ENCODE peak calls at places on chromosomes 16 and 17, in four cellular contexts. L is body of pancreas, H is prostate gland, T is A673. Q is an unnamed sample. For H3K27me3, the result is how much of the 10 kb centered on the place peaks cover.

GRCh38 chr16:66834746-66835145 is 4.0 kb upstream of the NAE1 start:
- DNase-seq in L (no peak), H (no peak), T (no peak), Q (no peak)

GRCh38 chr16:69150146-69150865 is 17.9 kb downstream of the UTP4 start:
- DNase-seq in L (peak), H (peak), T (peak), Q (peak)

GRCh38 chr17:20613905-20614304 is 34.4 kb downstream of the CDRT15L2 start:
- DNase-seq in L (no peak), H (no peak), T (no peak), Q (no peak)

GRCh38 chr16:77613115-77613514 is 109.2 kb upstream of the NUDT7 start:
- DNase-seq in L (no peak), H (no peak), T (no peak), Q (no peak)

GRCh38 chr17:76382803-76383644 is 1.4 kb upstream of the SPHK1 start:
- DNase-seq in L (peak), H (peak), T (peak), Q (peak)

GRCh38 chr17:48626470-48627241 is 498 bp upstream of the HOXB9 start:
- DNase-seq in L (no peak), H (no peak), T (peak), Q (no peak)

GRCh38 chr16:50539822-50540710 is 8.1 kb upstream of the NKD1 start:
- DNase-seq in L (no peak), H (no peak), T (no peak), Q (no peak)

GRCh38 chr16:3761375-3762079 is 44.2 kb upstream of the TRAP1 start:
- DNase-seq in L (no peak), H (no peak), T (no peak), Q (no peak)

GRCh38 chr16:9139965-9140364 is 48.5 kb downstream of the HAPSTR1 start:
- DNase-seq in L (no peak), H (no peak), T (peak), Q (no peak)

GRCh38 chr17:74635418-74635817 is 11.9 kb upstream of the CD300E start:
- DNase-seq in L (no peak), H (no peak), T (no peak), Q (no peak)

GRCh38 chr16:1989826-1990335 is at the start of gene SYNGR3:
- DNase-seq in L (no peak), H (no peak), T (no peak), Q (no peak)

GRCh38 chr17:1241904-1242303 is 28.3 kb upstream of the BHLHA9 start:
- DNase-seq in L (peak), H (peak), T (no peak), Q (no peak)

GRCh38 chr16:11630230-11631056 is 37.8 kb upstream of the SNN start:
- DNase-seq in L (no peak), H (no peak), T (no peak), Q (peak)

GRCh38 chr16:67150058-67150832 is 553 bp downstream of the B3GNT9 start:
- DNase-seq in L (no peak), H (no peak), T (peak), Q (no peak)

GRCh38 chr17:12402963-12403622 is 262.6 kb upstream of the MYOCD start:
- DNase-seq in L (no peak), H (no peak), T (no peak), Q (no peak)

GRCh38 chr16:474420-475122 is 49.1 kb downstream of the RAB11FIP3 start:
- DNase-seq in L (peak), H (no peak), T (no peak), Q (no peak)

GRCh38 chr16:25023541-25023940 is 8.4 kb upstream of the ARHGAP17 start:
- DNase-seq in L (no peak), H (no peak), T (no peak), Q (no peak)

GRCh38 chr17:41071606-41072375 is 6.1 kb upstream of the KRTAP2-4 start:
- DNase-seq in L (no peak), H (no peak), T (no peak), Q (no peak)

GRCh38 chr17:19262650-19263620 is 25.8 kb downstream of the EPN2 start:
- DNase-seq in L (no peak), H (no peak), T (peak), Q (no peak)

GRCh38 chr17:19264277-19264676 is 27.1 kb downstream of the EPN2 start:
- DNase-seq in L (no peak), H (no peak), T (no peak), Q (no peak)

GRCh38 chr17:19263621-19264010 is 26.4 kb downstream of the EPN2 start:
- DNase-seq in L (no peak), H (no peak), T (no peak), Q (no peak)

GRCh38 chr17:19265755-19266154 is 28.6 kb downstream of the EPN2 start:
- DNase-seq in L (no peak), H (no peak), T (no peak), Q (no peak)

GRCh38 chr17:19264681-19265080 is 27.5 kb downstream of the EPN2 start:
- DNase-seq in L (no peak), H (no peak), T (no peak), Q (no peak)
- H3K27me3 ChIP-seq in L (under half), H (under half), T (under half), Q (under half)

DNA sequence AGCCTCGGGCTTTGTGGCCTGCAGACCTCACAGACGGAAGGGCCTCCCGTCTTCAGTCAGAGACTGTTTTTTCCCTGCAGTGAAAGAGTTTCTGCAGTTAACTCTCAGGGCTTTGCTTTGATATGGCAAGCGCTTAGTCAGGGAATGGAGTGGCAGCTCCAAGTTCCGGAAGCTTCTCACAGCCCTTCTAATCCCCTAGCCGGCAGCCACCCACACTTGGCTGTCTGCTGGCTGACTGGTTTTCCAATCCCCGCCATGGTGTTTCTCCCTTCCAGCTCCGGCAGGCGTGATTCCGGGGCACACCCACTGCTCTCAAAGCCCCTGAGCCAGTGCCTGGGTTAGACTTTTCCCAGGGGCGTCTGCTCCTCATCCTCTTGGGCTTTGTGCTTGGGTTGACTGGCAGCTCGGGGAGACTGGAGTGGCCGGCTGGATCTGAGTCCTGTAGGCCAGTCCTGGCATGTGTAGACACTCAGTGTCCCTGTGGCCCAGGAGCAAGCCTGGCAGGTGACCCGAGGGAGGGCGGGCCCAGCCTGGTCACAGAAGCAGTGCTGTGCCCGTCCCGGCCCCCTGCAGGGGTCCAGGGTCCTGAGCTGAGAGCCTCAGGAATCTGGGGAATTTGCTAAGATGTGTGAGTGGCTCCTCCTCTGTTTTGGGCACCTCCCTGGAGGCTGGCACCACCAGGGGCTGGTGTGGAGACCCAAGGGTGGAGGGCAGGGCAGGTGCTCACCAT is 30.0 kb downstream of the BAIAP2 start:
- DNase-seq in L (no peak), H (no peak), T (peak), Q (no peak)
- H3K27ac ChIP-seq in L (no peak), H (peak), T (peak), Q (no peak)

DNA sequence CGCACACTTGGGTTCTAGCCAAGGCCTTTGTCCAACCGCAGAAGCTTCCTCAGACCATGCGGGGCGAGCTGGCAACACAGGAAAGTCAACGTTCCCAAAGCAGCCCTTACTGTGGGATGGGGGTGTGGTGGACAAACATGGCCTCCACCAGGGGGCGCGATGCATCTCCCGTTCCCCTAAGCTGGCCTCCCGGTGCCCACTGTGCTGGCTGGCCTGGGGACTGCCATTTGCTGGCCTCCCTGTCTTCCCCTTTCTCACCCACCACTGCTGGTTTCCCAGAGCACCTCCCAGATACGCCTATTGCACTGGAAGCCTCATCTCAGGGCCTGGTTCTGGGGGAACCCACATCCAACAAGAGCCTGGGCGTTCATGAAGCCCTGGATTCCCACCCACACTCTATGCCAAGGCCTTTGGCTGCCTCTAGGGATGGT is 145.3 kb downstream of the IRF8 start:
- DNase-seq in L (no peak), H (no peak), T (peak), Q (peak)
- H3K27me3 ChIP-seq in L (under half), H (under half), T (half or more), Q (half or more)

GRCh38 chr17:68710976-68711375 is 109.8 kb upstream of the FAM20A start:
- DNase-seq in L (no peak), H (no peak), T (no peak), Q (no peak)
- H3K27ac ChIP-seq in L (no peak), H (no peak), T (no peak), Q (no peak)